ENCODE peak calls at places on chromosomes 1 and 21, in five cellular contexts. I is lower lobe of right lung, L is HepG2, J is brain microvascular endothelial cell, E is ovary. C is an unnamed sample.

GRCh38 chr1:180785306-180785705 is 127.4 kb upstream of the KIAA1614 start:
- DNase-seq in L (no peak), I (no peak), E (no peak), J (no peak), C (no peak)

GRCh38 chr1:55702064-55702463 is 486.9 kb upstream of the USP24 start:
- DNase-seq in I (no peak), J (peak; percentile 53), L (peak; percentile 24), E (no peak), C (no peak)

GRCh38 chr1:183069562-183070216 is 46.5 kb downstream of the LAMC1 start:
- DNase-seq in E (no peak), I (peak; percentile 52), L (peak; percentile 76), J (no peak), C (no peak)

GRCh38 chr1:5265416-5266075 is 611.1 kb downstream of the AJAP1 start:
- DNase-seq in J (no peak), E (no peak), L (no peak), I (no peak), C (no peak)

GRCh38 chr1:213008564-213008963 is 7.1 kb downstream of the ANGEL2 start:
- DNase-seq in E (no peak), I (no peak), L (no peak), J (no peak), C (no peak)

GRCh38 chr1:234994411-234995295 is 134.0 kb downstream of the TOMM20 start:
- DNase-seq in E (no peak), I (no peak), L (no peak), J (no peak), C (no peak)

GRCh38 chr1:20442920-20443625 is 42.9 kb downstream of the CAMK2N1 start:
- DNase-seq in I (no peak), J (no peak), L (no peak), E (no peak), C (no peak)

GRCh38 chr1:52665173-52666020 is 32.4 kb downstream of the SHISAL2A start:
- DNase-seq in I (no peak), J (no peak), E (no peak), L (no peak), C (peak; percentile 73)

GRCh38 chr1:231395051-231395995 is 26.8 kb downstream of the EGLN1 start:
- DNase-seq in E (no peak), I (no peak), L (peak; percentile 74), J (peak; percentile 94), C (no peak)

GRCh38 chr1:186680031-186681012 is at the start of gene PTGS2:
- DNase-seq in L (no peak), J (peak; percentile 93), I (peak; percentile 91), E (peak; percentile 66), C (peak; percentile 75)

GRCh38 chr21:44450999-44451398 is 4.3 kb upstream of the LRRC3 start:
- DNase-seq in I (no peak), E (no peak), L (no peak), J (no peak), C (peak; percentile 40)

GRCh38 chr1:111992396-111992985 is 3.0 kb upstream of the KCND3 start:
- DNase-seq in I (no peak), L (no peak), J (no peak), E (no peak), C (no peak)

GRCh38 chr21:26846036-26846931 is 1.1 kb upstream of the ADAMTS1 start:
- DNase-seq in E (peak; percentile 94), I (peak; percentile 78), J (peak; percentile 63), L (no peak), C (peak; percentile 91)

GRCh38 chr1:184828369-184828717 is 73.7 kb upstream of the EDEM3 start:
- DNase-seq in I (no peak), E (no peak), L (no peak), J (no peak), C (no peak)

GRCh38 chr21:15126948-15127347 is 62.1 kb upstream of the NRIP1 start:
- DNase-seq in L (no peak), J (no peak), I (no peak), E (no peak), C (no peak)

GRCh38 chr1:13628218-13628617 is 44.6 kb downstream of the PDPN start:
- DNase-seq in I (no peak), L (no peak), J (no peak), E (no peak), C (no peak)

GRCh38 chr1:2594641-2595131 is 8.1 kb downstream of the PRXL2B start:
- DNase-seq in I (no peak), L (no peak), J (no peak), E (no peak), C (peak; percentile 58)

GRCh38 chr1:79667848-79668696 is 661.5 kb upstream of the ADGRL4 start:
- DNase-seq in J (no peak), E (no peak), L (no peak), I (no peak), C (no peak)

GRCh38 chr1:119316870-119317416 is 51.6 kb upstream of the HAO2 start:
- DNase-seq in E (no peak), L (no peak), I (no peak), J (no peak), C (no peak)

GRCh38 chr1:184906771-184907170 is 67.5 kb downstream of the NIBAN1 start:
- DNase-seq in J (peak; percentile 37), L (no peak), I (no peak), E (no peak), C (no peak)

GRCh38 chr21:31198575-31198974 is 145.5 kb downstream of the TIAM1 start:
- DNase-seq in J (peak; percentile 25), I (no peak), L (peak; percentile 30), E (no peak), C (no peak)

GRCh38 chr1:40948741-40949528 is 30.6 kb upstream of the CTPS1 start:
- DNase-seq in I (no peak), E (no peak), L (peak; percentile 77), J (peak; percentile 84), C (no peak)

GRCh38 chr1:63322248-63322943 is at the start of gene FOXD3:
- DNase-seq in J (no peak), E (peak; percentile 47), I (peak; percentile 74), L (no peak), C (peak; percentile 47)

GRCh38 chr1:247357062-247357780 is 25.6 kb upstream of the ZNF496 start:
- DNase-seq in L (no peak), I (no peak), J (peak; percentile 81), E (peak; percentile 38), C (no peak)

DNA sequence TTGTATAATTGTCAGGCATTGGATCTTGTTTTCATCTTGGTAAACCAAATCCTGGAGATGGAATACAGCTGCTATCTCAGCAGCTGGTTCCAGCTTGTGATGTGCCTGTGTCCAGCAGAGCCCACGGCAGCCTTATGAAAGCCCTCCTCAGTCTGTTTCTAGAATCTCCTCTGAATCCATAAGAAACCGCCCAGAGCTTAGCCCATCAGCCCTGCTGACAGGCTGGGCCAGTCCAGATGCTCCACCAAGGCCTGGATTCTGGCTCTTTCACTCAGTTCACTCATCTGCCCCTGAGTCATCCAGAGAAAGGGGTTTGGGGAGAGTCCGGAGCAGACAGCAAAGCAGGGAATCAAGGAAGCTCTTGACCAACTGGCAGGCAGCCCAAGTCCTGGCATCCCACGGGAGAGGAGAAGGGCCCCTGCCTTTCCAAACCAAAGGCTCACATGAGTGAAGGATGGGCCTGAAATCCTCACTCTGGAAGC is 45.6 kb downstream of the NAV1 start:
- DNase-seq in L (no peak), E (no peak), I (peak; percentile 30), J (peak; percentile 48), C (no peak)
- H3K4me3 ChIP-seq in L (no peak overlapping the region), E (no peak overlapping the region), I (no peak overlapping the region), J (no peak overlapping the region), C (no peak overlapping the region)

GRCh38 chr1:37633950-37634553 is 640 bp downstream of the RSPO1 start:
- DNase-seq in L (no peak), E (no peak), I (no peak), J (no peak), C (no peak)

GRCh38 chr1:37635309-37635902 is 714 bp upstream of the RSPO1 start:
- DNase-seq in E (no peak), J (no peak), L (no peak), I (no peak), C (no peak)

GRCh38 chr1:37633040-37633949 is 1.4 kb downstream of the RSPO1 start:
- DNase-seq in E (no peak), L (no peak), I (no peak), J (no peak), C (no peak)

GRCh38 chr1:37636435-37636834 is 1.7 kb upstream of the RSPO1 start:
- DNase-seq in J (no peak), L (no peak), I (no peak), E (no peak), C (no peak)

GRCh38 chr1:37634554-37635308 is at the start of gene RSPO1:
- DNase-seq in I (no peak), L (no peak), E (no peak), J (no peak), C (no peak)
- TF ChIP-seq CTCF in I (no peak), L (no peak), E (no peak), J (no peak), C (no peak)

GRCh38 chr1:162689745-162690671 is 57.7 kb downstream of the DDR2 start:
- DNase-seq in E (no peak), I (no peak), J (no peak), L (no peak), C (no peak)
- H3K27ac ChIP-seq in E (peak overlapping the region; percentile 70), I (no peak overlapping the region), J (peak overlapping the region; percentile 40), L (no peak overlapping the region), C (no peak overlapping the region)

GRCh38 chr1:203208181-203208580 is 21.3 kb downstream of the CHIT1 start:
- DNase-seq in J (no peak), E (no peak), I (no peak), L (no peak), C (no peak)

GRCh38 chr1:203207751-203208150 is 21.2 kb upstream of the CHI3L1 start:
- DNase-seq in L (no peak), I (no peak), E (no peak), J (no peak), C (no peak)

GRCh38 chr1:203211812-203212211 is 17.7 kb downstream of the CHIT1 start:
- DNase-seq in I (no peak), E (no peak), J (no peak), L (no peak), C (no peak)

GRCh38 chr1:203210988-203211387 is 18.5 kb downstream of the CHIT1 start:
- DNase-seq in E (no peak), I (no peak), L (peak; percentile 77), J (no peak), C (no peak)

DNA sequence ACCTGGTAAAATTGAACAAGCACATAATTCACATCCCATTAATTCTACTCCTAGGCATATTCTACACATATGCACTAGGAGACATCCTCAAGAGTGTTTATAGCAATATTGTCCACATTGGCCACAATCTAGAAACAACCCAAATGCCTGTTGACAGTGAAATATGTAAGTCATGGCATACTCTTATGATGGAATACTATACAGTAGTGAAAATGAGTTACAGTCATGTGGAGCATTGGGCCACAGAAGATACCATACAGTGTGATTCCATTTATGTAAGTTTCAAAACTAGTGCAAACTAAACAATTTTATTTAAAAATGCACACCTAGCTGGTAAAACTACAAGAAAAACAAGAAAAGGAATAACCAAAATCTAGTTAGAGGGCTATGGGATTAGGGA is 19.1 kb downstream of the CHIT1 start:
- DNase-seq in E (no peak), L (no peak), J (no peak), I (no peak), C (no peak)
- H3K4me3 ChIP-seq in E (no peak overlapping the region), L (no peak overlapping the region), J (no peak overlapping the region), I (no peak overlapping the region), C (no peak overlapping the region)

DNA sequence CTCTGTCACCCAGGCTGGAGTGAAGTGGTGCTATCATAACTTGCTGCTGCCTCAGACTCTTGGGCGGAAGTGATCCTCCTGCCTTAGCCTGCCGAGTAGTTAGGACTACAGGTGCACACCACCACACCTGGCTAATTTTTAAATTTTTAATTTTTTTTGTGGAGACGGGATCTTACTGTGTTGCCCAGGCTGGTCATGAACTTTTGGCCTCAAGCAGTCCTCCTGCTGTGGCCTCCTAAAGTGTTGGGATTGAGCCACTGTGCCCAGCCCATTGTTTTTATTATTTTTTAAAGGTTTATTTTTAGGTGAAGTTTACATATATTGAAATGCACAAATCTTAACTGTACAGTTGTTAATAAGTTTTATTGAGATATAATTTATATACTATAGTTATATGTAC is 3.2 kb downstream of the MTF2 start:
- DNase-seq in I (no peak), L (no peak), J (no peak), E (no peak), C (no peak)
- TF ChIP-seq CTCF in I (no peak), L (no peak), J (no peak), E (no peak), C (no peak)